ENCODE peak calls at places on chromosome 21, in five cellular contexts. H is AG04450, W is LoVo, F is HS-5, C is uterus. L is an unnamed sample.

GRCh38 chr21:42665484-42665883 is 12.1 kb downstream of the PDE9A start:
- DNase-seq in H (no peak), W (no peak), F (no peak), C (no peak), L (no peak)

GRCh38 chr21:16770279-16770678 is 742.6 kb upstream of the CXADR start:
- DNase-seq in H (no peak), W (no peak), F (no peak), C (no peak), L (no peak)

GRCh38 chr21:44729336-44730027 is 18.1 kb upstream of the TSPEAR start:
- DNase-seq in H (no peak), W (no peak), F (no peak), C (no peak), L (no peak)

GRCh38 chr21:28127390-28127789 is 865.3 kb downstream of the LTN1 start:
- DNase-seq in H (no peak), W (no peak), F (no peak), C (no peak), L (no peak)

GRCh38 chr21:25507522-25507921 is 99.8 kb downstream of the MRPL39 start:
- DNase-seq in H (no peak), W (no peak), F (no peak), C (no peak), L (no peak)

GRCh38 chr21:26140185-26140584 is 30.4 kb downstream of the APP start:
- DNase-seq in H (peak; percentile 93), W (peak; percentile 54), F (peak; percentile 86), C (peak; percentile 33), L (no peak)

GRCh38 chr21:42653492-42654061 is at the start of gene PDE9A:
- DNase-seq in H (no peak), W (peak; percentile 46), F (no peak), C (peak; percentile 34), L (no peak)

GRCh38 chr21:45176141-45176540 is 101.8 kb downstream of the ADARB1 start:
- DNase-seq in H (no peak), W (no peak), F (no peak), C (no peak), L (no peak)

GRCh38 chr21:46427516-46427915 is 31.2 kb upstream of the DIP2A start:
- DNase-seq in H (no peak), W (no peak), F (no peak), C (no peak), L (no peak)

GRCh38 chr21:14918542-14918941 is 146.3 kb downstream of the NRIP1 start:
- DNase-seq in H (no peak), W (no peak), F (no peak), C (no peak), L (no peak)

GRCh38 chr21:41678944-41679343 is 87.9 kb downstream of the RIPK4 start:
- DNase-seq in H (peak; percentile 78), W (peak; percentile 99), F (peak; percentile 87), C (peak; percentile 62), L (peak; percentile 97)

GRCh38 chr21:42609806-42610205 is 43.6 kb upstream of the PDE9A start:
- DNase-seq in H (no peak), W (no peak), F (no peak), C (no peak), L (no peak)